ENCODE peak calls at places on chromosomes 5 and 9, in five cellular contexts. B, O, K, C and H are unnamed samples.

GRCh38 chr5:72178910-72179815 is 71.9 kb downstream of the MAP1B start:
- DNase-seq in C (peak), O (peak), B (peak), K (no peak), H (peak)

GRCh38 chr9:116070256-116070914 is 83.2 kb upstream of the PAPPA start:
- DNase-seq in O (no peak), C (no peak), K (no peak), B (no peak), H (no peak)

GRCh38 chr9:5767968-5768932 is 64.7 kb downstream of the ERMP1 start:
- DNase-seq in C (no peak), B (no peak), O (no peak), K (no peak), H (no peak)

GRCh38 chr5:95080026-95080425 is 204.9 kb downstream of the MCTP1 start:
- DNase-seq in B (no peak), C (no peak), K (no peak), O (no peak), H (no peak)

GRCh38 chr5:79590395-79590999 is 21.7 kb upstream of the TENT2 start:
- DNase-seq in O (no peak), K (no peak), C (no peak), B (no peak), H (peak)

GRCh38 chr5:30908356-30908755 is 285.1 kb upstream of the CDH6 start:
- DNase-seq in B (no peak), O (no peak), C (no peak), K (no peak), H (no peak)

GRCh38 chr5:110267714-110268113 is 458.8 kb downstream of the TMEM232 start:
- DNase-seq in B (no peak), K (no peak), C (no peak), O (no peak), H (no peak)

GRCh38 chr5:86143837-86144236 is 473.9 kb upstream of the COX7C start:
- DNase-seq in B (no peak), K (no peak), C (no peak), O (no peak), H (no peak)

GRCh38 chr5:116395178-116395577 is 179.4 kb downstream of the SEMA6A start:
- DNase-seq in K (peak), B (no peak), C (no peak), O (no peak), H (no peak)

GRCh38 chr5:169595172-169595820 is 11.7 kb downstream of the SPDL1 start:
- DNase-seq in O (no peak), K (no peak), B (no peak), C (no peak), H (no peak)

GRCh38 chr9:129556576-129557191 is 64.2 kb downstream of the C9orf50 start:
- DNase-seq in B (no peak), C (no peak), O (no peak), K (no peak), H (no peak)

GRCh38 chr5:172543484-172544298 is 89.4 kb upstream of the SH3PXD2B start:
- DNase-seq in B (no peak), O (no peak), C (no peak), K (no peak), H (no peak)

GRCh38 chr5:150675044-150675443 is 14.0 kb downstream of the MYOZ3 start:
- DNase-seq in C (no peak), B (no peak), O (no peak), K (no peak), H (no peak)

GRCh38 chr9:80492221-80492620 is 920.5 kb downstream of the TLE4 start:
- DNase-seq in C (no peak), B (no peak), O (no peak), K (peak), H (no peak)

GRCh38 chr9:447230-448025 is 232.8 kb downstream of the DOCK8 start:
- DNase-seq in O (no peak), B (no peak), C (peak), K (no peak), H (no peak)